ENCODE peak calls at places on chromosomes 4 and X, in five cellular contexts. S, F, V, D and E are unnamed samples.
A peak's percentile ranks its signal among the peaks of the same experiment; 100 is the strongest.

GRCh38 chr4:65623509-65623908 is 46.8 kb downstream of the EPHA5 start:
- DNase-seq in D (no peak), S (no peak), V (no peak), F (no peak), E (no peak)

GRCh38 chr4:106583567-106583966 is 215.0 kb upstream of the GIMD1 start:
- DNase-seq in V (no peak), S (no peak), D (peak; percentile 67), F (no peak), E (no peak)

GRCh38 chrX:130716822-130717405 is 186.1 kb downstream of the ENOX2 start:
- DNase-seq in S (no peak), F (no peak), D (no peak), V (no peak), E (no peak)

GRCh38 chrX:367866-368265 is 18.8 kb downstream of the PPP2R3B start:
- DNase-seq in D (no peak), S (no peak), F (no peak), V (no peak), E (no peak)

GRCh38 chr4:85496933-85497332 is 22.0 kb downstream of the ARHGAP24 start:
- DNase-seq in V (no peak), D (no peak), F (no peak), S (no peak), E (no peak)

GRCh38 chrX:119990995-119991787 is 47.6 kb upstream of the NKAP start:
- DNase-seq in S (no peak), F (no peak), V (no peak), D (peak; percentile 58), E (peak; percentile 1)

GRCh38 chr4:78024692-78025091 is 32.4 kb upstream of the FRAS1 start:
- DNase-seq in V (no peak), F (no peak), S (no peak), D (no peak), E (no peak)

GRCh38 chrX:130171446-130172126 is at the start of gene RAB33A:
- DNase-seq in V (peak; percentile 16), D (peak; percentile 28), F (peak; percentile 13), S (no peak), E (peak; percentile 41)

GRCh38 chrX:76931518-76931917 is 504.0 kb downstream of the MAGEE1 start:
- DNase-seq in V (no peak), S (no peak), D (no peak), F (no peak), E (no peak)

GRCh38 chr4:91837608-91838029 is 466.1 kb upstream of the GRID2 start:
- DNase-seq in V (no peak), S (no peak), F (no peak), D (no peak), E (no peak)

GRCh38 chr4:149113804-149114430 is 671.7 kb upstream of the NR3C2 start:
- DNase-seq in V (no peak), D (no peak), S (no peak), F (no peak), E (no peak)

GRCh38 chrX:118437283-118437682 is 58.3 kb upstream of the DOCK11 start:
- DNase-seq in D (no peak), S (no peak), V (no peak), F (no peak), E (no peak)

GRCh38 chr4:169133932-169134331 is 123.9 kb upstream of the CBR4 start:
- DNase-seq in D (no peak), S (no peak), V (no peak), F (no peak), E (no peak)

GRCh38 chr4:79050521-79050880 is 111.3 kb upstream of the PAQR3 start:
- DNase-seq in F (no peak), D (peak; percentile 72), V (no peak), S (no peak), E (no peak)

GRCh38 chr4:153198739-153199138 is 5.5 kb upstream of the TRIM2 start:
- DNase-seq in D (no peak), F (no peak), S (no peak), V (no peak), E (no peak)

GRCh38 chrX:73849054-73849453 is 286.1 kb downstream of the CHIC1 start:
- DNase-seq in S (no peak), F (no peak), V (no peak), D (no peak), E (no peak)

GRCh38 chrX:52271212-52271611 is 86.5 kb downstream of the MAGED4 start:
- DNase-seq in F (no peak), V (peak; percentile 56), S (no peak), D (peak; percentile 36), E (peak; percentile 76)

GRCh38 chrX:8629871-8630270 is 102.1 kb downstream of the ANOS1 start:
- DNase-seq in S (no peak), D (no peak), V (no peak), F (no peak), E (no peak)
- TF ChIP-seq POLR2A in S (no peak), D (no peak), V (no peak), F (no peak), E (no peak)

GRCh38 chrX:39852496-39852895 is 245.3 kb downstream of the BCOR start:
- DNase-seq in S (no peak), V (no peak), D (no peak), F (no peak), E (no peak)

GRCh38 chrX:39855748-39856129 is 242.0 kb downstream of the BCOR start:
- DNase-seq in D (peak; percentile 77), V (no peak), S (no peak), F (peak; percentile 62), E (peak; percentile 1)

GRCh38 chrX:39853417-39853816 is 244.3 kb downstream of the BCOR start:
- DNase-seq in V (no peak), D (no peak), F (no peak), S (no peak), E (no peak)

GRCh38 chrX:39856472-39857121 is 241.2 kb downstream of the BCOR start:
- DNase-seq in V (no peak), S (no peak), F (no peak), D (peak; percentile 43), E (no peak)

DNA sequence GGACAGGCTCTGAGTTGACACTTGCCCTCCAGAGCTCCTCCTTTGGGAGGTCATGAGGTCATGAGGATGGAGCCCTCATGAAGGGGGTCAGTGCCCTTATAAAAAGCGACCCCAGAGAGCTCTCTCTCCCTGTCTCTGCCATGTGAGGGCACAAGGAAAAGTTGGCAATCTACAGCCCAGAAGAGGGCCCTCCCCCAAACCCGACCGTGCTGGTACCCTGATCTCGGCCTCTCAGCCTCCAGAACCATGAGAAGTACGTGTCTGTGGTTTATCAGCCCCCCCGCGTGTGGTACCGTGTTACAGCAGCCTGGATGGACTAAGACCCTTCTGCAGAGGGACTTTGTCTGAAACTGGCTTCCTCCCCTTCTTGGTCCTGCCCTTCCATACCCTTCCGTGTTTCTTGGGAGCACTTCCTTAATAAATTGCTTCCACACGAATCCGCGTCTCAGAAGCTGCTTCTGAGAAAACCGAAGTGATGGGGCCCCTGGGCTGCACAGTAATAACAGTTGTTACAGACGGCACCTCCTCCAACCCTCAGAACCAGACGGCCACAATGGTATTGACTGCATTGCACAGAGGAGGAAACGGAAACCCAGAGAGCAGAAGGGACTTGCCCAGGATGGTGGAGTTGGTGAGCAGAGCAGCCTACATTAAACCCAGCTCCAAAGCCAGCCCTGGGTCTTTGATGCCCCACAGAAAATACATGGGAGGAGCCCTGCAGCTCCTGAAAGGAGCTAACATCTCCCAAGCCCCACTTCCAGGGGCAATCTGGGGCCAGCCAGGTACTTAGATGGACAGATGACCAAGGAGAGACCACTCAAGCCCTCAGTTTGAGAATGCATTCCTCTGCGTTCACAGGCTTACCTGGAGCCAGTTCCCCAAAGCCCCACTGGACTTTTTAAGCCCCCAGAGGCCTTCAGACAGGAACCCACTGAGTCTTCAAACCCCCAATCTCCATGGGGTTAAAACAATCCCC is 242.7 kb downstream of the BCOR start:
- DNase-seq in D (peak; percentile 88), S (no peak), F (peak; percentile 53), V (no peak), E (no peak)
- TF ChIP-seq POLR2A in D (no peak), S (peak; percentile 60), F (no peak), V (no peak), E (no peak)

GRCh38 chrX:154369453-154370299 is 4.8 kb downstream of the FLNA start:
- DNase-seq in V (peak; percentile 78), F (peak; percentile 64), S (no peak), D (peak; percentile 85), E (peak; percentile 22)
- TF ChIP-seq POLR2A in V (no peak), F (no peak), S (no peak), D (no peak), E (no peak)

GRCh38 chrX:154477891-154478477 is 1.1 kb downstream of the LAGE3 start:
- DNase-seq in F (no peak), S (no peak), V (no peak), D (no peak), E (no peak)

GRCh38 chrX:154473683-154474082 is 5.4 kb downstream of the LAGE3 start:
- DNase-seq in V (no peak), S (no peak), D (no peak), F (no peak), E (no peak)

GRCh38 chrX:154478728-154479622 is at the start of gene LAGE3:
- DNase-seq in V (peak; percentile 92), S (peak; percentile 85), F (peak; percentile 96), D (peak; percentile 91), E (peak; percentile 95)

GRCh38 chrX:154472685-154473632 is 6.1 kb downstream of the LAGE3 start:
- DNase-seq in D (no peak), V (no peak), S (no peak), F (no peak), E (peak; percentile 34)

GRCh38 chrX:154476821-154477220 is 2.3 kb downstream of the LAGE3 start:
- DNase-seq in F (no peak), D (no peak), S (no peak), V (no peak), E (no peak)
- TF ChIP-seq POLR2A in F (no peak), D (no peak), S (no peak), V (no peak), E (no peak)

GRCh38 chrX:154365997-154366665 is 8.3 kb downstream of the FLNA start:
- DNase-seq in V (no peak), D (no peak), S (no peak), F (no peak), E (no peak)
- TF ChIP-seq POLR2A in V (no peak), D (no peak), S (no peak), F (no peak), E (peak; percentile 17)

GRCh38 chrX:75071334-75071733 is 84.7 kb downstream of the ABCB7 start:
- DNase-seq in F (no peak), V (no peak), D (no peak), S (no peak), E (no peak)

GRCh38 chrX:75076429-75076828 is 79.7 kb downstream of the ABCB7 start:
- DNase-seq in F (no peak), S (no peak), V (no peak), D (no peak), E (no peak)

GRCh38 chrX:75074475-75074874 is 81.6 kb downstream of the ABCB7 start:
- DNase-seq in V (no peak), F (no peak), S (no peak), D (no peak), E (no peak)
- TF ChIP-seq POLR2A in V (no peak), F (no peak), S (no peak), D (no peak), E (no peak)